ENCODE peak calls at places on chromosomes 12 and 14, in eight cellular contexts. O, Q, R, T, Z, G, U and B are unnamed samples.

GRCh38 chr14:97791906-97792305 is 994.7 kb downstream of the VRK1 start:
- DNase-seq in U (no peak), G (no peak), T (no peak), R (no peak), O (no peak), Q (no peak), Z (no peak), B (no peak)

GRCh38 chr14:94051779-94052178 is 25.6 kb downstream of the OTUB2 start:
- DNase-seq in O (no peak), Q (no peak), U (no peak), T (no peak), R (no peak), Z (no peak), G (no peak), B (no peak)

GRCh38 chr12:49540229-49541139 is 1.7 kb downstream of the KCNH3 start:
- DNase-seq in R (no peak), O (no peak), Q (no peak), U (no peak), Z (peak), T (no peak), G (no peak), B (no peak)

GRCh38 chr12:132270516-132270915 is 58.9 kb downstream of the GALNT9 start:
- DNase-seq in U (no peak), Q (no peak), O (no peak), R (no peak), G (no peak), Z (no peak), T (no peak), B (no peak)

GRCh38 chr14:59768855-59769254 is 101.7 kb downstream of the RTN1 start:
- DNase-seq in Z (no peak), O (no peak), T (no peak), R (no peak), Q (peak), G (no peak), U (no peak), B (peak)

GRCh38 chr12:65889144-65889880 is 65.0 kb downstream of the HMGA2 start:
- DNase-seq in Q (no peak), R (no peak), U (no peak), T (no peak), G (no peak), Z (no peak), O (no peak), B (no peak)

GRCh38 chr12:93090768-93091172 is 161.7 kb upstream of the EEA1 start:
- DNase-seq in R (no peak), Z (no peak), G (no peak), Q (peak), U (no peak), O (no peak), T (no peak), B (peak)

GRCh38 chr12:117441751-117442150 is 80.3 kb upstream of the NOS1 start:
- DNase-seq in U (no peak), G (no peak), Z (no peak), T (peak), Q (peak), R (no peak), O (no peak), B (no peak)

GRCh38 chr14:79100578-79100977 is 930.4 kb downstream of the NRXN3 start:
- DNase-seq in U (no peak), G (no peak), Q (no peak), Z (no peak), O (no peak), T (no peak), R (no peak), B (no peak)